ENCODE peak calls at places on chromosomes 6 and 20, in nine cellular contexts. N is heart left ventricle, B is body of pancreas, Z is fibroblast of pulmonary artery, Y is HCT116, K is upper lobe of right lung, P is AG10803, Q is left ventricle myocardium inferior, U is pancreas. T is an unnamed sample.

GRCh38 chr20:6311841-6312655 is 189.2 kb upstream of the FERMT1 start:
- DNase-seq in Q (no peak), B (no peak), K (no peak), Z (peak), Y (no peak), U (no peak), N (no peak), P (no peak), T (no peak)

GRCh38 chr6:136791296-136792065 is 796 bp downstream of the MAP3K5 start:
- DNase-seq in Y (no peak), Q (peak), N (peak), U (peak), K (peak), P (peak), B (peak), Z (peak), T (peak)

GRCh38 chr6:3371222-3371949 is 85.5 kb downstream of the SLC22A23 start:
- DNase-seq in U (no peak), P (no peak), B (no peak), Q (no peak), K (no peak), Z (no peak), N (no peak), Y (no peak), T (no peak)

GRCh38 chr6:44084231-44085014 is 42.8 kb downstream of the MRPL14 start:
- DNase-seq in U (no peak), B (no peak), P (peak), Z (no peak), K (no peak), N (no peak), Q (no peak), Y (peak), T (no peak)

GRCh38 chr6:161618816-161619454 is 345.1 kb upstream of the AGPAT4 start:
- DNase-seq in Y (peak), B (peak), U (no peak), Q (peak), N (peak), Z (peak), K (no peak), P (peak), T (no peak)

GRCh38 chr6:116268589-116269293 is 11.0 kb downstream of the TSPYL1 start:
- DNase-seq in K (no peak), Y (peak), N (no peak), U (no peak), Q (no peak), Z (peak), P (peak), B (no peak), T (peak)

GRCh38 chr6:109781001-109781400 is 89.9 kb downstream of the FIG4 start:
- DNase-seq in N (no peak), B (no peak), P (no peak), Y (no peak), K (no peak), Z (no peak), U (no peak), Q (no peak), T (no peak)

GRCh38 chr6:112780498-112781096 is 433.5 kb downstream of the RFPL4B start:
- DNase-seq in U (no peak), Y (peak), Z (peak), N (peak), Q (peak), K (no peak), B (peak), P (peak), T (peak)

GRCh38 chr6:12245360-12245759 is 44.8 kb upstream of the EDN1 start:
- DNase-seq in Z (no peak), K (no peak), Q (no peak), U (no peak), N (no peak), Y (no peak), B (no peak), P (no peak), T (no peak)

GRCh38 chr6:90294614-90294988 is 2.0 kb downstream of the BACH2 start:
- DNase-seq in P (no peak), K (no peak), Y (no peak), Q (no peak), B (no peak), N (no peak), U (no peak), Z (no peak), T (no peak)

GRCh38 chr6:52361347-52361944 is 505 bp upstream of the PAQR8 start:
- DNase-seq in B (peak), N (peak), K (no peak), Y (no peak), Q (peak), P (peak), U (no peak), Z (no peak), T (no peak)

GRCh38 chr20:61439251-61439650 is 187.2 kb downstream of the CDH4 start:
- DNase-seq in B (no peak), N (no peak), Q (no peak), Z (no peak), K (no peak), Y (no peak), P (no peak), U (no peak), T (no peak)

GRCh38 chr20:61436674-61437279 is 184.7 kb downstream of the CDH4 start:
- DNase-seq in U (no peak), Q (no peak), B (no peak), N (no peak), P (peak), K (peak), Z (peak), Y (no peak), T (no peak)

GRCh38 chr20:61436268-61436667 is 184.2 kb downstream of the CDH4 start:
- DNase-seq in Y (no peak), P (peak), B (no peak), Q (no peak), K (peak), Z (peak), N (no peak), U (no peak), T (no peak)

GRCh38 chr20:61438285-61438684 is 186.2 kb downstream of the CDH4 start:
- DNase-seq in P (no peak), N (no peak), Q (no peak), Y (no peak), B (no peak), K (no peak), Z (no peak), U (no peak), T (no peak)

GRCh38 chr20:61437280-61438206 is 185.5 kb downstream of the CDH4 start:
- DNase-seq in Y (no peak), Q (peak), N (peak), P (peak), Z (peak), B (no peak), K (no peak), U (no peak), T (no peak)
- TF ChIP-seq CTCF in Y (no peak), Q (no peak), N (no peak), P (no peak), Z (no peak), B (no peak), K (no peak), U (no peak), T (no peak)

GRCh38 chr6:133240511-133241087 is 558 bp upstream of the EYA4 start:
- DNase-seq in K (no peak), U (peak), Z (no peak), Q (peak), P (no peak), N (peak), Y (no peak), B (no peak), T (no peak)
- H3K4me3 ChIP-seq in K (peak), U (peak), Z (peak), Q (peak), P (no peak), N (peak), Y (no peak), B (peak), T (no peak)

DNA sequence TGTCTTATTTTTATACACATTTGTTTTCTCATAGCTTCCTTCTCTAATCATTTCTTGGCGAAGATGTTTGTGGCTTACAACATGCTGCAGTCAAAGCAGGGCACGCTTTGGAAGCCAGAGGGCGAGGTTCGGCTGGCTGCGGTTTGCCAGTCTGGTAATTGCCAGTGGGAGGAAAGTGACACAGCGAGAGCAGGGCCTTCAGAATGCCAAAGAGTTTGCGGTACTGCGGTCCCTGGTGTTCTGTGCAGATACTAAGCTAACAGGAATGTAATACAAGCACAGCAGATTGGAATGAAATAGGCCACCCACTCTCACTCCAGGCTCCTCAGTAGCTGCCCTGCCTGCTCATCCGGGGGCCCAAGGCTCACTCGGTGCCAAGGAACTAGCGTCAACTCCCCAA is 58.7 kb upstream of the TGM3 start:
- DNase-seq in Z (peak), N (peak), Y (no peak), Q (no peak), U (no peak), P (peak), B (peak), K (no peak), T (no peak)
- TF ChIP-seq CTCF in Z (peak), N (no peak), Y (no peak), Q (no peak), U (no peak), P (peak), B (peak), K (no peak), T (no peak)

DNA sequence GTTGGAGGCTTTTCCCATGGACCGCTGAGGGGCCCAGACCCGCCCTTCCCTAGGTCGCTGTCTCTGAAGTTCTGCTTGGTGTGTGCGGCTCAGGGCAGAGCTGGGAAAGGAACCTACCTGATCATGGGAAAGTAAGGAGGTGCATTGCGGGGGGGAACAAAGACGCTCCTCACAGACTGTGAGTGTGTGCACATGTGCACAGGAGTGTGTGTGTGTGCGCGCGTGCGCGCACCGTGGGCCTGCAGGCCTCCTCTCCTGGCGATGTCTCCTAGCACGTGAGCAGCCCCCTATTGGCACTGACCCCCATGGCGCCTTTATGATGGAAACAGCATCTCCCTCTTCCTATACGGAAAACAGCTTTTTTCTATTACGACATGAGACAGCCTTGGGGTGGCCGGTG is 224.1 kb downstream of the TAF4 start:
- DNase-seq in Y (no peak), Q (no peak), B (no peak), P (no peak), U (peak), Z (no peak), N (peak), K (no peak), T (no peak)
- H3K4me3 ChIP-seq in Y (no peak), Q (no peak), B (no peak), P (no peak), U (no peak), Z (no peak), N (no peak), K (no peak), T (no peak)

GRCh38 chr6:126550323-126550722 is 210.4 kb downstream of the CENPW start:
- DNase-seq in K (no peak), Y (no peak), P (no peak), N (no peak), Q (no peak), B (no peak), U (no peak), Z (no peak), T (no peak)
- TF ChIP-seq CTCF in K (no peak), Y (peak), P (no peak), N (no peak), Q (no peak), B (no peak), U (no peak), Z (no peak), T (peak)

DNA sequence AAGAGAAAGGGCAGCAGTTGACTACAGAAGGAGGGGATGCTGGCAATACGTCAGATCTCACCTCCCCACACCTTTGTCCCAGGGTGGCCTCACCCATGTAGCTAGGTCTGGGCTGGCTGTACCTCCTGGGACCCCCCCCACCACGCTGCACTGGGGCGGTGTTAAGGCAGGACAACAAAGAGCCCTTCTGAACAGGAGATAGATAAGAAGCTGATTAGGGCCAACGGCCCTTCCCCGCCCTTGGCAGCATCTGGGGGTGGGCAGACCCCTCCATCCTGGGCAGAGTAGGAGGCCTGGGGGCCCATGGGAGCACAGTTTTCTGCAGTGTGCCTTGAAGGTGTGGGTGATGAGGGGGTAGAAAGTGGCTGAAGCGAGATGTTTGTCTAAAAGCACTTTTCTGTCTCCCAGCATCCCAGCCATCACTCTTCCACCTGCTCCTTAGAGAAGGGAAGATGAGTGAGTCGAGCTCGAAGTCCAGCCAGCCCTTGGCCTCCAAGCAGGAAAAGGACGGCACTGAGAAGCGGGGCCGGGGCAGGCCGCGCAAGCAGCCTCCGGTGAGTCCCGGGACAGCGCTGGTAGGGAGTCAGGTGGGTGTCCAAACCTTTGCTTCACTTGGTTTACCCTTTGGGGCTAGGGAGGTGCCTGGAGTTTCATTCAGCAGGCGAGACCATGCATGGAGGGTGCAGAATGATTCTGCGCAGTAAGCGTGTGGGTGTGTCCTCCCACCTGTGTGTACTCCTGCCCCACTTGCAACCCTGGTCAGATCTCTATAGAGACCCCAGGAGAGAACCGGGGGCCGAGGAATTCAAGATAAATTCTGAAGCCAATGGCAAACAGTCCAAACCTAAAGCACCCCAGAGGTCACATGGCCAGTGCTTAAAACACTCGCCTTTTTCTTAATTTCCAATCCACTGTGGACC is 3.9 kb downstream of the HMGA1 start:
- DNase-seq in B (no peak), U (no peak), N (no peak), Z (no peak), Y (no peak), Q (no peak), K (peak), P (no peak), T (no peak)
- H3K4me3 ChIP-seq in B (no peak), U (no peak), N (no peak), Z (no peak), Y (peak), Q (no peak), K (no peak), P (no peak), T (no peak)

GRCh38 chr6:159758031-159759001 is 3.5 kb upstream of the ACAT2 start:
- DNase-seq in P (peak), K (no peak), Y (peak), Q (no peak), U (no peak), N (no peak), Z (peak), B (no peak), T (no peak)
- TF ChIP-seq CTCF in P (peak), K (no peak), Y (peak), Q (no peak), U (no peak), N (no peak), Z (peak), B (no peak), T (peak)

DNA sequence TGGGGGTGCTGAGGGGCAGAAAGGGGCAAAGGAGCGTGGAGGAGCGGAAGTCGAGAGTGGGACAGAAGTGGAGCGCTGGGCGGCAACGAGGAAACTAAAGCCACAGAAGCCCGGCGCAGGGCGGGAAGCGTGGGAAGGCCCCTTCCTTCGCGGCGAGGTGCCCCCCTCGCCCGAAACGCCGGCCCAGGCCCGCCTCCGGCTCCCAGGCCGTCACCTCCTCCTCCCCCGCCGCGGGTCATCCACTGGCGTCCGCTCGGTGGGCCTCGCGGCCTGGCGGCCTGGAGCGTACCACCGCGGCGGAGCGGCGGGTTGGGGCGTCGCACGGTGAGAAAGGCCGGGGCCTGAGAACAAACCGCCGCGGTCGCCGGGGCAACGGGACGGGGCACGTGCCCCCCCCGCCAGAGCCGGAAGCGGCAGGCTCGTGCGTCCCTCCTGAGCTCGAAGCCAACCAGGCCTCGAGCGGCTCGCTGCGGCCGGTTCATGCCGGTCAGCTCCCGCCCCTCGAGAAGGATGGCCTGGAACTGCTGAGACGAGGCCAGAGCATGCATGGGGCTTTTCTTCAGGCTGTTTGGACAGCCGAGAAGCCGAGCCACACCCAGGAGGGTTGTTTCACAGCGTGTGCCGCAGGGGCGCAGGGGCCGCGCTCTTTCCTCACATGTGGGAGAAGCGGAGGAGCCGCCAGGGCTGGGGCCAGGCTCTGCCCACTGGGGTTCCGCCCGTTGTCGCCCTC is at the start of gene TCP11:
- DNase-seq in B (no peak), N (peak), K (peak), Y (no peak), Z (no peak), Q (peak), P (peak), U (peak), T (no peak)
- H3K4me3 ChIP-seq in B (no peak), N (no peak), K (peak), Y (no peak), Z (no peak), Q (peak), P (no peak), U (no peak), T (peak)

T was measured in GM12864.